ENCODE peak calls at places on chromosomes 7 and 10, in seven cellular contexts. One of them, this sample, is unnamed.

GRCh38 chr7:100372256-100372655 is 1.0 kb upstream of the PILRA start:
- DNase-seq in activated T-helper 1 cell treated with anti-CD3 and anti-CD28 coated beads, Interleukin-12 subunit alpha, Interleukin-12 subunit beta, Interleukin-2, Interleukin-4 antibody, amounts not matched to agents 30 ng/mL and 10 ng/mL and 1 ng/mL, durations not matched to agents 14 hours and 24 hours and 36 hours: no peak
- DNase-seq in NCI-H1694 treated with DMSO at 0.1 percent for 48 hours: no peak
- DNase-seq in GM12878: no peak
- DNase-seq in HCT116: no peak
- DNase-seq in Right ventricle myocardium superior: no peak
- DNase-seq in HEK293T: no peak
- DNase-seq in this sample: peak; percentile 24

GRCh38 chr10:74957199-74958084 is 131.0 kb downstream of the KAT6B start:
- DNase-seq in activated T-helper 1 cell treated with anti-CD3 and anti-CD28 coated beads, Interleukin-12 subunit alpha, Interleukin-12 subunit beta, Interleukin-2, Interleukin-4 antibody, amounts not matched to agents 30 ng/mL and 10 ng/mL and 1 ng/mL, durations not matched to agents 14 hours and 24 hours and 36 hours: no peak
- DNase-seq in NCI-H1694 treated with DMSO at 0.1 percent for 48 hours: no peak
- DNase-seq in GM12878: no peak
- DNase-seq in HCT116: no peak
- DNase-seq in Right ventricle myocardium superior: no peak
- DNase-seq in HEK293T: no peak
- DNase-seq in this sample: no peak

GRCh38 chr10:21265622-21266021 is 259.9 kb downstream of the SKIDA1 start:
- DNase-seq in activated T-helper 1 cell treated with anti-CD3 and anti-CD28 coated beads, Interleukin-12 subunit alpha, Interleukin-12 subunit beta, Interleukin-2, Interleukin-4 antibody, amounts not matched to agents 30 ng/mL and 10 ng/mL and 1 ng/mL, durations not matched to agents 14 hours and 24 hours and 36 hours: no peak
- DNase-seq in NCI-H1694 treated with DMSO at 0.1 percent for 48 hours: no peak
- DNase-seq in GM12878: no peak
- DNase-seq in HCT116: no peak
- DNase-seq in Right ventricle myocardium superior: no peak
- DNase-seq in HEK293T: no peak
- DNase-seq in this sample: no peak

GRCh38 chr7:112537822-112538221 is 57.0 kb downstream of the LSMEM1 start:
- DNase-seq in activated T-helper 1 cell treated with anti-CD3 and anti-CD28 coated beads, Interleukin-12 subunit alpha, Interleukin-12 subunit beta, Interleukin-2, Interleukin-4 antibody, amounts not matched to agents 30 ng/mL and 10 ng/mL and 1 ng/mL, durations not matched to agents 14 hours and 24 hours and 36 hours: no peak
- DNase-seq in NCI-H1694 treated with DMSO at 0.1 percent for 48 hours: no peak
- DNase-seq in GM12878: no peak
- DNase-seq in HCT116: no peak
- DNase-seq in Right ventricle myocardium superior: no peak
- DNase-seq in HEK293T: no peak
- DNase-seq in this sample: no peak

GRCh38 chr7:151062399-151063211 is 3.2 kb downstream of the SLC4A2 start:
- DNase-seq in activated T-helper 1 cell treated with anti-CD3 and anti-CD28 coated beads, Interleukin-12 subunit alpha, Interleukin-12 subunit beta, Interleukin-2, Interleukin-4 antibody, amounts not matched to agents 30 ng/mL and 10 ng/mL and 1 ng/mL, durations not matched to agents 14 hours and 24 hours and 36 hours: no peak
- DNase-seq in NCI-H1694 treated with DMSO at 0.1 percent for 48 hours: no peak
- DNase-seq in GM12878: no peak
- DNase-seq in HCT116: peak; percentile 81
- DNase-seq in Right ventricle myocardium superior: no peak
- DNase-seq in HEK293T: peak; percentile 57
- DNase-seq in this sample: no peak

GRCh38 chr7:135853499-135853898 is 104.9 kb upstream of the FAM180A start:
- DNase-seq in activated T-helper 1 cell treated with anti-CD3 and anti-CD28 coated beads, Interleukin-12 subunit alpha, Interleukin-12 subunit beta, Interleukin-2, Interleukin-4 antibody, amounts not matched to agents 30 ng/mL and 10 ng/mL and 1 ng/mL, durations not matched to agents 14 hours and 24 hours and 36 hours: no peak
- DNase-seq in NCI-H1694 treated with DMSO at 0.1 percent for 48 hours: no peak
- DNase-seq in GM12878: no peak
- DNase-seq in HCT116: no peak
- DNase-seq in Right ventricle myocardium superior: no peak
- DNase-seq in HEK293T: no peak
- DNase-seq in this sample: peak; percentile 18

GRCh38 chr10:45553155-45553554 is 119.4 kb downstream of the ZFAND4 start:
- DNase-seq in activated T-helper 1 cell treated with anti-CD3 and anti-CD28 coated beads, Interleukin-12 subunit alpha, Interleukin-12 subunit beta, Interleukin-2, Interleukin-4 antibody, amounts not matched to agents 30 ng/mL and 10 ng/mL and 1 ng/mL, durations not matched to agents 14 hours and 24 hours and 36 hours: no peak
- DNase-seq in NCI-H1694 treated with DMSO at 0.1 percent for 48 hours: no peak
- DNase-seq in GM12878: no peak
- DNase-seq in HCT116: no peak
- DNase-seq in Right ventricle myocardium superior: no peak
- DNase-seq in HEK293T: no peak
- DNase-seq in this sample: no peak

GRCh38 chr7:129774359-129774758 is 162.8 kb downstream of the NRF1 start:
- DNase-seq in activated T-helper 1 cell treated with anti-CD3 and anti-CD28 coated beads, Interleukin-12 subunit alpha, Interleukin-12 subunit beta, Interleukin-2, Interleukin-4 antibody, amounts not matched to agents 30 ng/mL and 10 ng/mL and 1 ng/mL, durations not matched to agents 14 hours and 24 hours and 36 hours: no peak
- DNase-seq in NCI-H1694 treated with DMSO at 0.1 percent for 48 hours: peak; percentile 58
- DNase-seq in GM12878: no peak
- DNase-seq in HCT116: no peak
- DNase-seq in Right ventricle myocardium superior: peak; percentile 31
- DNase-seq in HEK293T: no peak
- DNase-seq in this sample: peak; percentile 28

GRCh38 chr10:117541405-117541908 is 1.1 kb upstream of the EMX2 start:
- DNase-seq in activated T-helper 1 cell treated with anti-CD3 and anti-CD28 coated beads, Interleukin-12 subunit alpha, Interleukin-12 subunit beta, Interleukin-2, Interleukin-4 antibody, amounts not matched to agents 30 ng/mL and 10 ng/mL and 1 ng/mL, durations not matched to agents 14 hours and 24 hours and 36 hours: no peak
- DNase-seq in NCI-H1694 treated with DMSO at 0.1 percent for 48 hours: peak; percentile 35
- DNase-seq in GM12878: no peak
- DNase-seq in HCT116: no peak
- DNase-seq in Right ventricle myocardium superior: no peak
- DNase-seq in HEK293T: peak; percentile 80
- DNase-seq in this sample: no peak

GRCh38 chr7:156156734-156157408 is 344.6 kb upstream of the SHH start:
- DNase-seq in activated T-helper 1 cell treated with anti-CD3 and anti-CD28 coated beads, Interleukin-12 subunit alpha, Interleukin-12 subunit beta, Interleukin-2, Interleukin-4 antibody, amounts not matched to agents 30 ng/mL and 10 ng/mL and 1 ng/mL, durations not matched to agents 14 hours and 24 hours and 36 hours: no peak
- DNase-seq in NCI-H1694 treated with DMSO at 0.1 percent for 48 hours: no peak
- DNase-seq in GM12878: no peak
- DNase-seq in HCT116: peak; percentile 54
- DNase-seq in Right ventricle myocardium superior: no peak
- DNase-seq in HEK293T: peak; percentile 65
- DNase-seq in this sample: peak; percentile 18

GRCh38 chr10:22550732-22551131 is 163.6 kb downstream of the PIP4K2A start:
- DNase-seq in activated T-helper 1 cell treated with anti-CD3 and anti-CD28 coated beads, Interleukin-12 subunit alpha, Interleukin-12 subunit beta, Interleukin-2, Interleukin-4 antibody, amounts not matched to agents 30 ng/mL and 10 ng/mL and 1 ng/mL, durations not matched to agents 14 hours and 24 hours and 36 hours: peak; percentile 13
- DNase-seq in NCI-H1694 treated with DMSO at 0.1 percent for 48 hours: peak; percentile 14
- DNase-seq in GM12878: no peak
- DNase-seq in HCT116: peak; percentile 16
- DNase-seq in Right ventricle myocardium superior: peak; percentile 61
- DNase-seq in HEK293T: peak; percentile 57
- DNase-seq in this sample: peak; percentile 15

GRCh38 chr10:43311794-43312193 is 44.9 kb upstream of the RASGEF1A start:
- DNase-seq in activated T-helper 1 cell treated with anti-CD3 and anti-CD28 coated beads, Interleukin-12 subunit alpha, Interleukin-12 subunit beta, Interleukin-2, Interleukin-4 antibody, amounts not matched to agents 30 ng/mL and 10 ng/mL and 1 ng/mL, durations not matched to agents 14 hours and 24 hours and 36 hours: no peak
- DNase-seq in NCI-H1694 treated with DMSO at 0.1 percent for 48 hours: no peak
- DNase-seq in GM12878: no peak
- DNase-seq in HCT116: no peak
- DNase-seq in Right ventricle myocardium superior: no peak
- DNase-seq in HEK293T: no peak
- DNase-seq in this sample: no peak

GRCh38 chr7:167976-168791 is 24.2 kb upstream of the FAM20C start:
- DNase-seq in activated T-helper 1 cell treated with anti-CD3 and anti-CD28 coated beads, Interleukin-12 subunit alpha, Interleukin-12 subunit beta, Interleukin-2, Interleukin-4 antibody, amounts not matched to agents 30 ng/mL and 10 ng/mL and 1 ng/mL, durations not matched to agents 14 hours and 24 hours and 36 hours: no peak
- DNase-seq in NCI-H1694 treated with DMSO at 0.1 percent for 48 hours: no peak
- DNase-seq in GM12878: no peak
- DNase-seq in HCT116: no peak
- DNase-seq in Right ventricle myocardium superior: peak; percentile 30
- DNase-seq in HEK293T: no peak
- DNase-seq in this sample: no peak

GRCh38 chr7:106196460-106197021 is 84.4 kb upstream of the SYPL1 start:
- DNase-seq in activated T-helper 1 cell treated with anti-CD3 and anti-CD28 coated beads, Interleukin-12 subunit alpha, Interleukin-12 subunit beta, Interleukin-2, Interleukin-4 antibody, amounts not matched to agents 30 ng/mL and 10 ng/mL and 1 ng/mL, durations not matched to agents 14 hours and 24 hours and 36 hours: no peak
- DNase-seq in NCI-H1694 treated with DMSO at 0.1 percent for 48 hours: no peak
- DNase-seq in GM12878: no peak
- DNase-seq in HCT116: no peak
- DNase-seq in Right ventricle myocardium superior: no peak
- DNase-seq in HEK293T: no peak
- DNase-seq in this sample: no peak

GRCh38 chr7:3544202-3544601 is 243.2 kb downstream of the SDK1 start:
- DNase-seq in activated T-helper 1 cell treated with anti-CD3 and anti-CD28 coated beads, Interleukin-12 subunit alpha, Interleukin-12 subunit beta, Interleukin-2, Interleukin-4 antibody, amounts not matched to agents 30 ng/mL and 10 ng/mL and 1 ng/mL, durations not matched to agents 14 hours and 24 hours and 36 hours: no peak
- DNase-seq in NCI-H1694 treated with DMSO at 0.1 percent for 48 hours: no peak
- DNase-seq in GM12878: no peak
- DNase-seq in HCT116: no peak
- DNase-seq in Right ventricle myocardium superior: no peak
- DNase-seq in HEK293T: no peak
- DNase-seq in this sample: no peak

GRCh38 chr7:11706666-11707605 is 125.1 kb downstream of the THSD7A start:
- DNase-seq in activated T-helper 1 cell treated with anti-CD3 and anti-CD28 coated beads, Interleukin-12 subunit alpha, Interleukin-12 subunit beta, Interleukin-2, Interleukin-4 antibody, amounts not matched to agents 30 ng/mL and 10 ng/mL and 1 ng/mL, durations not matched to agents 14 hours and 24 hours and 36 hours: no peak
- DNase-seq in NCI-H1694 treated with DMSO at 0.1 percent for 48 hours: peak; percentile 26
- DNase-seq in GM12878: no peak
- DNase-seq in HCT116: no peak
- DNase-seq in Right ventricle myocardium superior: no peak
- DNase-seq in HEK293T: no peak
- DNase-seq in this sample: no peak